ENCODE peak calls at places on chromosomes 12 and 14, in nine cellular contexts. R is esophagus squamous epithelium; Q is lower lobe of right lung; D is CD8-positive, alpha-beta T cell; A is psoas muscle; G is tibial nerve; H is right atrium auricular region; Z is aorta; O is left lung. W is an unnamed sample.

GRCh38 chr14:33709711-33710110 is 241.2 kb downstream of the EGLN3 start:
- DNase-seq in O (peak; percentile 51), D (no peak), Z (no peak), R (no peak), G (no peak), A (no peak), Q (no peak), H (no peak), W (no peak)

GRCh38 chr12:65278576-65279386 is at the start of gene MSRB3:
- DNase-seq in D (no peak), A (peak; percentile 79), G (peak; percentile 56), R (no peak), H (peak; percentile 73), Q (peak; percentile 75), O (peak; percentile 91), Z (peak; percentile 94), W (peak; percentile 76)

GRCh38 chr12:80553316-80553715 is 109.3 kb downstream of the PTPRQ start:
- DNase-seq in D (no peak), R (no peak), G (no peak), O (no peak), Z (no peak), Q (no peak), H (no peak), A (no peak), W (no peak)

GRCh38 chr14:91649930-91650329 is 82.0 kb downstream of the CATSPERB start:
- DNase-seq in A (no peak), Z (no peak), D (peak; percentile 20), R (no peak), O (no peak), H (no peak), G (peak; percentile 34), Q (no peak), W (no peak)

GRCh38 chr14:97703006-97703760 is 906.0 kb downstream of the VRK1 start:
- DNase-seq in R (no peak), D (no peak), Q (no peak), O (no peak), A (no peak), G (no peak), H (no peak), Z (no peak), W (no peak)

GRCh38 chr14:35374273-35374681 is 30.3 kb downstream of the NFKBIA start:
- DNase-seq in R (no peak), A (peak; percentile 51), H (peak; percentile 79), G (peak; percentile 78), Q (peak; percentile 71), Z (no peak), D (no peak), O (no peak), W (no peak)

GRCh38 chr14:89330236-89331002 is 86.6 kb downstream of the FOXN3 start:
- DNase-seq in H (peak; percentile 78), G (peak; percentile 70), A (peak; percentile 61), Q (no peak), O (no peak), Z (no peak), R (no peak), D (no peak), W (no peak)

GRCh38 chr14:101732128-101732527 is 29.4 kb upstream of the PPP2R5C start:
- DNase-seq in R (no peak), D (no peak), Q (no peak), A (no peak), G (no peak), H (no peak), Z (no peak), O (no peak), W (no peak)

GRCh38 chr12:79424109-79424721 is 266.5 kb downstream of the PAWR start:
- DNase-seq in R (no peak), O (no peak), Q (no peak), H (no peak), G (no peak), D (no peak), Z (no peak), A (no peak), W (no peak)

GRCh38 chr14:67513631-67514108 is 19.4 kb upstream of the PLEKHH1 start:
- DNase-seq in R (no peak), A (no peak), H (no peak), Z (no peak), G (peak; percentile 6), O (no peak), Q (no peak), D (no peak), W (no peak)

GRCh38 chr12:46874642-46875041 is 48.8 kb upstream of the SLC38A4 start:
- DNase-seq in R (no peak), D (no peak), G (no peak), H (no peak), Z (no peak), A (peak; percentile 27), Q (no peak), O (no peak), W (no peak)

GRCh38 chr14:21807975-21808374 is 134.4 kb upstream of the OR4E1 start:
- DNase-seq in Q (no peak), R (no peak), H (no peak), A (no peak), D (no peak), O (no peak), G (no peak), Z (no peak), W (no peak)

GRCh38 chr12:106893451-106893850 is 62.3 kb upstream of the TMEM263 start:
- DNase-seq in Q (no peak), O (no peak), R (no peak), D (no peak), Z (no peak), A (no peak), H (no peak), G (no peak), W (no peak)

GRCh38 chr12:110684322-110684836 is 4.5 kb downstream of the HVCN1 start:
- DNase-seq in D (no peak), A (no peak), O (no peak), Q (no peak), Z (no peak), G (no peak), R (no peak), H (no peak), W (no peak)

GRCh38 chr14:31936100-31936499 is 141.0 kb upstream of the ARHGAP5 start:
- DNase-seq in Q (no peak), G (no peak), R (no peak), O (no peak), D (no peak), A (no peak), H (no peak), Z (no peak), W (no peak)

GRCh38 chr12:23954332-23954731 is 4.9 kb upstream of the SOX5 start:
- DNase-seq in Q (no peak), H (no peak), G (no peak), D (no peak), A (no peak), Z (no peak), R (no peak), O (no peak), W (no peak)

GRCh38 chr14:90522585-90523191 is 125.9 kb downstream of the CALM1 start:
- DNase-seq in R (no peak), Z (peak; percentile 92), A (peak; percentile 46), D (no peak), G (no peak), Q (peak; percentile 75), H (no peak), O (peak; percentile 79), W (no peak)

GRCh38 chr14:57480044-57480443 is 13.6 kb downstream of the CCDC198 start:
- DNase-seq in G (no peak), Z (no peak), R (no peak), Q (no peak), O (no peak), D (no peak), A (no peak), H (no peak), W (no peak)

GRCh38 chr12:50246873-50247612 is 36.3 kb downstream of the LIMA1 start:
- DNase-seq in H (peak; percentile 82), D (no peak), Z (peak; percentile 91), A (peak; percentile 83), G (peak; percentile 92), O (no peak), R (no peak), Q (no peak), W (peak; percentile 82)
- H3K27ac ChIP-seq in H (peak overlapping the region; percentile 70), D (no peak overlapping the region), Z (peak overlapping the region; percentile 70), A (peak overlapping the region; percentile 90), G (no peak overlapping the region), O (peak overlapping the region; percentile 81), R (peak overlapping the region; percentile 84), Q (peak overlapping the region; percentile 65), W (peak overlapping the region; percentile 95)

DNA sequence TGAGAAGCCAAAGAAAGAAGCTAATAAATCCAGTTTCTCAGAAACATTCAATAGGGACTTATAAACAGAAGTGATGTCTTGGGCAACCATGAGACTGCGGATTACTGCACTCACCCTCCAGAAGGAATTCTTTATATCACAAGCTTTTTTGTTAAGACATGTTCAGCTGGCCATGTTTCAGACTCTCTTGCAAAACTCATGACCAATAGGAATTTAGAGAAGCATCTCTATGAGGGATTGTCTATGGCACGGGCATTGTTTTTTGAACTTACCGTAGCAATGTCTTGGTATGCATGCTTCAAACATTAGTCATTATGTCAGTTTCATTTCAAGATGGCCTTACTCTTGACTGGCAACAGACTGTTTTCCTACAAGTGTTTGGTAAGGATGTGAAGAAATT is 15.5 kb upstream of the ZNF268 start:
- DNase-seq in Z (no peak), A (no peak), D (no peak), H (no peak), G (no peak), R (no peak), O (no peak), Q (no peak), W (no peak)
- H3K9me3 ChIP-seq in Z (peaks cover 9% of the 10 kb centered on the region), A (peaks cover 66% of the 10 kb centered on the region), D (peaks cover 18% of the 10 kb centered on the region), H (peaks cover 5% of the 10 kb centered on the region), G (peaks cover 90% of the 10 kb centered on the region), R (peaks cover 36% of the 10 kb centered on the region), O (no peaks in the 10 kb centered on the region), Q (peaks cover 73% of the 10 kb centered on the region), W (peaks cover 16% of the 10 kb centered on the region)

GRCh38 chr12:63895841-63896240 is 51.3 kb downstream of the SRGAP1 start:
- DNase-seq in H (no peak), D (no peak), O (no peak), Z (no peak), Q (no peak), A (no peak), G (no peak), R (no peak), W (no peak)

GRCh38 chr12:63897931-63898330 is 53.4 kb downstream of the SRGAP1 start:
- DNase-seq in A (no peak), Z (no peak), H (no peak), D (no peak), R (no peak), Q (no peak), G (no peak), O (no peak), W (no peak)

GRCh38 chr12:63893170-63893569 is 48.7 kb downstream of the SRGAP1 start:
- DNase-seq in H (no peak), Q (no peak), G (no peak), Z (no peak), O (no peak), D (no peak), A (no peak), R (no peak), W (no peak)

GRCh38 chr12:63889721-63890509 is 45.4 kb downstream of the SRGAP1 start:
- DNase-seq in O (no peak), R (no peak), Q (no peak), A (no peak), H (no peak), Z (no peak), D (no peak), G (no peak), W (no peak)

GRCh38 chr12:63894132-63894531 is 49.6 kb downstream of the SRGAP1 start:
- DNase-seq in D (no peak), A (no peak), R (no peak), Z (no peak), Q (no peak), G (no peak), O (no peak), H (no peak), W (no peak)
- H3K4me3 ChIP-seq in D (no peak overlapping the region), A (no peak overlapping the region), R (no peak overlapping the region), Z (no peak overlapping the region), Q (no peak overlapping the region), G (no peak overlapping the region), O (no peak overlapping the region), H (no peak overlapping the region), W (no peak overlapping the region)

GRCh38 chr12:68842784-68843567 is 35.0 kb downstream of the MDM2 start:
- DNase-seq in O (no peak), D (no peak), Z (no peak), G (no peak), Q (no peak), R (no peak), A (no peak), H (no peak), W (no peak)
- H3K27ac ChIP-seq in O (no peak overlapping the region), D (no peak overlapping the region), Z (no peak overlapping the region), G (no peak overlapping the region), Q (no peak overlapping the region), R (no peak overlapping the region), A (no peak overlapping the region), H (no peak overlapping the region), W (no peak overlapping the region)